ENCODE peak calls at places on chromosomes 5 and 9, in four cellular contexts. R, W, X and L are unnamed samples. For H3K9me3, the result is how much of the 10 kb centered on the place peaks cover.

GRCh38 chr5:81252904-81253303 is 19.8 kb downstream of the CKMT2 start:
- DNase-seq in R (no peak), W (no peak), X (no peak), L (no peak)

GRCh38 chr9:6413365-6414263 is 615 bp downstream of the UHRF2 start:
- DNase-seq in R (peak), W (peak), X (peak), L (peak)

GRCh38 chr5:150491876-150492275 is 16.1 kb upstream of the NDST1 start:
- DNase-seq in R (no peak), X (no peak), W (no peak), L (no peak)

GRCh38 chr5:37875051-37875787 is 35.4 kb upstream of the GDNF start:
- DNase-seq in R (no peak), X (no peak), W (no peak), L (no peak)

GRCh38 chr5:94941113-94941765 is 322.8 kb downstream of the SLF1 start:
- DNase-seq in X (no peak), W (no peak), R (no peak), L (no peak)

GRCh38 chr9:16784002-16784401 is 86.5 kb downstream of the BNC2 start:
- DNase-seq in W (no peak), R (no peak), X (no peak), L (no peak)

GRCh38 chr5:80269991-80270438 is 14.2 kb upstream of the SERINC5 start:
- DNase-seq in X (peak), W (no peak), R (no peak), L (no peak)

GRCh38 chr9:120873512-120873911 is 3.5 kb downstream of the PHF19 start:
- DNase-seq in R (peak), X (no peak), W (peak), L (peak)

GRCh38 chr9:128703616-128704355 is 1.5 kb downstream of the PKN3 start:
- DNase-seq in W (no peak), R (no peak), X (no peak), L (no peak)

GRCh38 chr5:169350759-169351240 is 49.9 kb upstream of the SLIT3 start:
- DNase-seq in W (no peak), X (no peak), R (no peak), L (no peak)

GRCh38 chr5:109805882-109806281 is 116.2 kb downstream of the MAN2A1 start:
- DNase-seq in X (no peak), R (no peak), W (no peak), L (no peak)

GRCh38 chr9:77981332-77981731 is 50.3 kb downstream of the GNAQ start:
- DNase-seq in W (no peak), R (peak), X (no peak), L (peak)

GRCh38 chr5:6154216-6154615 is 224.1 kb downstream of the MED10 start:
- DNase-seq in R (no peak), X (no peak), W (no peak), L (no peak)

GRCh38 chr5:159951387-159951786 is 35.1 kb downstream of the ADRA1B start:
- DNase-seq in W (peak), R (peak), X (no peak), L (no peak)

GRCh38 chr5:5344606-5345005 is 77.9 kb upstream of the ICE1 start:
- DNase-seq in R (no peak), X (no peak), W (no peak), L (no peak)

GRCh38 chr9:134174073-134174449 is 9.7 kb upstream of the RNU6ATAC start:
- DNase-seq in W (no peak), R (peak), X (no peak), L (no peak)

GRCh38 chr5:538801-539468 is 14.7 kb upstream of the SLC9A3 start:
- DNase-seq in X (no peak), R (no peak), W (no peak), L (no peak)

GRCh38 chr5:76145945-76146344 is 62.8 kb downstream of the SV2C start:
- DNase-seq in R (peak), W (peak), X (no peak), L (no peak)

GRCh38 chr9:116278326-116278725 is 124.7 kb downstream of the PAPPA start:
- DNase-seq in X (no peak), W (no peak), R (no peak), L (no peak)

GRCh38 chr5:140023611-140024191 is 19.4 kb downstream of the NRG2 start:
- DNase-seq in R (no peak), W (no peak), X (no peak), L (no peak)

DNA sequence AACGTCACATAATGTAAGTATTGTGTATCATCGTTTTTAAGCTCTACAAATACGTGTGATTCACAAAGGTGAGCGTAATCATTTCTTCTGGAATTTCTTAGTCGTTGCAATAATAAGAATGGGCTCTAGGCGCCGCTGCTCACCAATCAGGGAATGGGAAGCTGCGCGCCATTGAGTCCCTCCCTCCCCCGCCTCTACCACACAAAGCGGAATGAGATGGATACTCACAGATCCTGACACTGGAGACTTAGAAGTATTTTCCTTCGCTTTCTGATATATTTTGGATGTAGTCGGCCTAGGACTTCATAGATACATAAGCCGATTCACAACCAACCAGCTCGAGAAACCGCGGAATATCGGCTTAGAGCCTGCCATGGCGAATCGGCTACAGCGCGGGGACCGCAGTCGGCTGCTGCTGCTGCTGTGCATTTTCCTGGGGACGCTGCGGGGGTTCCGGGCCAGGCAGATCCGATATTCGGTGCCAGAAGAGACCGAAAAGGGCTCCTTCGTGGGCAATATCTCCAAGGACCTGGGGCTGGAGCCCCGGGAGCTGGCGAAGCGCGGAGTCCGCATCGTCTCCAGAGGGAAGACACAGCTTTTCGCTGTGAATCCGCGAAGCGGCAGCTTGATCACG is at the start of gene PCDHGA11:
- DNase-seq in X (no peak), W (no peak), R (no peak), L (peak)
- H3K9me3 ChIP-seq in X (under half), W (under half), R (under half), L (under half)

DNA sequence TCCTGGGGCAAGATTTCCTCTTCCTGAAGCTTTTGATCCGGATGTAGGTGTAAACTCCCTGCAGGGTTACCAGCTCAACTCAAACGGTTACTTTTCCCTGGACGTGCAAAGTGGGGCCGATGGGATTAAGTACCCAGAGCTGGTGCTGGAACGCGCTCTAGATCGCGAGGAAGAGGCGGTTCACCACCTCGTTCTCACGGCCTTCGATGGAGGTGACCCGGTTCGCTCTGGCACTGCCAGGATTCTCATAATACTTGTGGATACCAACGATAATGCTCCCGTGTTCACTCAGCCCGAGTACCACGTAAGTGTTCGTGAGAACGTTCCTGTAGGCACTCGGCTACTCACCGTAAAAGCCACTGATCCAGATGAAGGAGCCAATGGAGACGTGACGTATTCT is 820 bp downstream of the PCDHGA4 start:
- DNase-seq in X (no peak), W (no peak), R (no peak), L (no peak)
- H3K9me3 ChIP-seq in X (under half), W (under half), R (under half), L (under half)

GRCh38 chr5:178438746-178439260 is 151.4 kb downstream of the COL23A1 start:
- DNase-seq in W (no peak), X (no peak), R (no peak), L (no peak)

GRCh38 chr5:178440163-178440545 is 150.0 kb downstream of the COL23A1 start:
- DNase-seq in W (no peak), R (no peak), X (no peak), L (no peak)

GRCh38 chr5:178441486-178442270 is 148.5 kb downstream of the COL23A1 start:
- DNase-seq in W (no peak), X (no peak), R (no peak), L (no peak)

GRCh38 chr5:178437296-178438075 is 152.7 kb downstream of the COL23A1 start:
- DNase-seq in X (no peak), W (no peak), R (no peak), L (no peak)

GRCh38 chr5:178439411-178440162 is 150.6 kb downstream of the COL23A1 start:
- DNase-seq in W (no peak), R (no peak), X (no peak), L (no peak)
- H3K9me3 ChIP-seq in W (under half), R (under half), X (under half), L (under half)

DNA sequence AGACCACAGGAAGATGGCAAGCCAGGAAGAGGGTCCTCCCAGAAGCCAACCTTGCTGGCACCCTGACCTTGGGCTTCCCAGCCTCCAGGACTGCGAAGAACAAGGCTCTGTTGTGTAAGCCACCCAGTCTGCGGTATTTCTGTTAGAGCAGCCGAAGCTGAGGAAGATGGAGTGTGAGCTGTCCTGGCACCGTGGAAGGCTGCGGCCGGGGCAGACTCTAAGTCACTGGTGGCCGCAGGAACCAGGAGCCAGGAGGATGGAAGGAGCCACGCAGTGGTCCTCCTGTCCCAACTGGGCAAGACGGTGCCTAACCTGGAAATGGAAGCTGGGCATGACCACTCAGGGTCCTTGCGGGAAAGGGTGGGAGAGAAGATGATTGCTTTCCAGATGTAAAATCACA is 89.1 kb downstream of the ZNF354C start:
- DNase-seq in W (no peak), X (no peak), R (no peak), L (no peak)
- H3K9me3 ChIP-seq in W (under half), X (under half), R (under half), L (under half)